ENCODE peak calls at places on chromosomes 5 and 9, in seven cellular contexts. G is SJSA1, M is cerebellar nuclear complex, C is pancreas, D is KBM-7, J is hepatic stellate cell, H is adrenal gland. E is an unnamed sample.

GRCh38 chr9:110156902-110157301 is 51.1 kb downstream of the C9orf152 start:
- DNase-seq in C (no peak), H (no peak), J (no peak), M (no peak), D (peak), G (no peak), E (peak)

GRCh38 chr9:16345902-16346301 is 524.6 kb downstream of the BNC2 start:
- DNase-seq in J (no peak), M (no peak), C (no peak), H (no peak), G (no peak), D (no peak), E (no peak)

GRCh38 chr9:27523141-27523540 is 949 bp upstream of the IFNK start:
- DNase-seq in M (no peak), J (no peak), H (no peak), G (no peak), D (no peak), C (no peak), E (no peak)

GRCh38 chr5:53211799-53212198 is 102.2 kb upstream of the MOCS2 start:
- DNase-seq in G (peak), D (peak), H (no peak), M (no peak), C (no peak), J (peak), E (no peak)

GRCh38 chr9:93028448-93029006 is 30.0 kb upstream of the SUSD3 start:
- DNase-seq in M (no peak), C (no peak), D (peak), J (no peak), H (no peak), G (no peak), E (no peak)

GRCh38 chr9:136551401-136552116 is 5.7 kb upstream of the NOTCH1 start:
- DNase-seq in C (no peak), M (no peak), J (peak), D (peak), G (peak), H (peak), E (no peak)

GRCh38 chr9:7756088-7756487 is 43.5 kb downstream of the DMAC1 start:
- DNase-seq in C (no peak), J (no peak), D (no peak), H (no peak), G (no peak), M (no peak), E (no peak)

GRCh38 chr5:167920589-167920988 is 370.9 kb upstream of the WWC1 start:
- DNase-seq in D (no peak), C (no peak), G (no peak), H (no peak), M (no peak), J (no peak), E (no peak)

GRCh38 chr9:85377751-85378289 is 363.9 kb downstream of the AGTPBP1 start:
- DNase-seq in J (no peak), G (no peak), D (no peak), H (no peak), M (no peak), C (no peak), E (no peak)

GRCh38 chr5:72167790-72168189 is 60.5 kb downstream of the MAP1B start:
- DNase-seq in G (no peak), H (no peak), M (no peak), J (no peak), D (no peak), C (no peak), E (no peak)

GRCh38 chr9:96450613-96451544 is 910 bp downstream of the HABP4 start:
- DNase-seq in D (peak), G (peak), J (peak), M (no peak), C (peak), H (peak), E (no peak)

GRCh38 chr5:141914154-141914743 is 9.4 kb upstream of the DELE1 start:
- DNase-seq in G (no peak), H (peak), J (peak), M (no peak), C (no peak), D (peak), E (no peak)

GRCh38 chr5:150061538-150061995 is 24.8 kb downstream of the CSF1R start:
- DNase-seq in G (no peak), J (no peak), M (no peak), H (no peak), C (no peak), D (no peak), E (no peak)

GRCh38 chr5:124655211-124655880 is 91.1 kb downstream of the ZNF608 start:
- DNase-seq in G (no peak), J (no peak), H (no peak), D (no peak), C (no peak), M (no peak), E (no peak)

GRCh38 chr9:77488439-77489126 is 159.5 kb downstream of the GNA14 start:
- DNase-seq in H (no peak), D (peak), G (no peak), M (no peak), J (no peak), C (no peak), E (no peak)